ENCODE peak calls at places on chromosomes 11 and 22, in four cellular contexts. O is Peyer's patch; V is endodermal cell; D is CD8-positive, alpha-beta T cell. U is an unnamed sample.

GRCh38 chr11:67271548-67272284 is 5.4 kb downstream of the GRK2 start:
- DNase-seq in O (peak), V (no peak), D (no peak), U (peak)

GRCh38 chr11:119397740-119398139 is 16.2 kb upstream of the USP2 start:
- DNase-seq in V (no peak), O (no peak), D (no peak), U (no peak)

GRCh38 chr11:47185305-47186075 is 744 bp downstream of the PACSIN3 start:
- DNase-seq in O (no peak), V (peak), D (no peak), U (peak)

GRCh38 chr11:123454060-123454651 is 24.1 kb downstream of the GRAMD1B start:
- DNase-seq in O (peak), D (no peak), V (no peak), U (no peak)

GRCh38 chr11:18720811-18721575 is 5.0 kb downstream of the IGSF22 start:
- DNase-seq in D (peak), O (peak), V (peak), U (peak)

GRCh38 chr11:75338516-75339218 is 12.8 kb downstream of the ARRB1 start:
- DNase-seq in O (no peak), V (no peak), D (no peak), U (no peak)

GRCh38 chr11:26983645-26984044 is 10.3 kb upstream of the FIBIN start:
- DNase-seq in O (no peak), D (no peak), V (peak), U (no peak)

GRCh38 chr22:33600113-33600512 is 320.2 kb downstream of the LARGE1 start:
- DNase-seq in V (no peak), D (no peak), O (no peak), U (no peak)

GRCh38 chr11:30508594-30508993 is 77.6 kb downstream of the MPPED2 start:
- DNase-seq in V (no peak), D (no peak), O (no peak), U (no peak)

GRCh38 chr11:73416711-73417265 is 40.6 kb downstream of the RELT start:
- DNase-seq in O (no peak), V (no peak), D (no peak), U (no peak)

GRCh38 chr22:29031236-29031982 is 30.2 kb downstream of the C22orf31 start:
- DNase-seq in V (peak), O (peak), D (no peak), U (peak)

GRCh38 chr22:36467042-36467810 is 14.2 kb downstream of the TXN2 start:
- DNase-seq in D (no peak), O (no peak), V (no peak), U (no peak)

GRCh38 chr11:132352497-132352896 is 982.1 kb downstream of the NTM start:
- DNase-seq in D (no peak), V (no peak), O (no peak), U (no peak)

GRCh38 chr11:69295995-69296889 is 2.3 kb downstream of the MYEOV start:
- DNase-seq in O (peak), D (no peak), V (no peak), U (peak)

GRCh38 chr11:46305295-46305694 is 27.8 kb downstream of the CREB3L1 start:
- DNase-seq in V (no peak), D (no peak), O (no peak), U (no peak)

GRCh38 chr22:32555546-32555945 is 80.9 kb downstream of the FBXO7 start:
- DNase-seq in O (peak), V (no peak), D (no peak), U (no peak)

GRCh38 chr11:69637956-69638871 is 2.7 kb upstream of the CCND1 start:
- DNase-seq in O (no peak), D (no peak), V (peak), U (peak)

GRCh38 chr11:116736763-116737162 is 36.0 kb downstream of the BUD13 start:
- DNase-seq in V (peak), O (no peak), D (no peak), U (no peak)

GRCh38 chr11:73939096-73939495 is 11.7 kb upstream of the DNAJB13 start:
- DNase-seq in V (no peak), O (no peak), D (no peak), U (no peak)

GRCh38 chr11:94128171-94128745 is 383 bp upstream of the PANX1 start:
- DNase-seq in V (no peak), O (no peak), D (peak), U (peak)

GRCh38 chr11:6402561-6402981 is 12.3 kb downstream of the SMPD1 start:
- DNase-seq in O (peak), V (no peak), D (peak), U (no peak)

GRCh38 chr22:44180706-44181032 is at the start of gene PARVG:
- DNase-seq in D (peak), O (peak), V (peak), U (no peak)

GRCh38 chr11:46253258-46254134 is 24.0 kb upstream of the CREB3L1 start:
- DNase-seq in V (no peak), O (peak), D (no peak), U (no peak)

GRCh38 chr11:95266751-95267374 is 35.9 kb upstream of the SESN3 start:
- DNase-seq in V (no peak), D (no peak), O (no peak), U (no peak)
- H3K27ac ChIP-seq in V (no peak), D (no peak), O (no peak), U (peak)

DNA sequence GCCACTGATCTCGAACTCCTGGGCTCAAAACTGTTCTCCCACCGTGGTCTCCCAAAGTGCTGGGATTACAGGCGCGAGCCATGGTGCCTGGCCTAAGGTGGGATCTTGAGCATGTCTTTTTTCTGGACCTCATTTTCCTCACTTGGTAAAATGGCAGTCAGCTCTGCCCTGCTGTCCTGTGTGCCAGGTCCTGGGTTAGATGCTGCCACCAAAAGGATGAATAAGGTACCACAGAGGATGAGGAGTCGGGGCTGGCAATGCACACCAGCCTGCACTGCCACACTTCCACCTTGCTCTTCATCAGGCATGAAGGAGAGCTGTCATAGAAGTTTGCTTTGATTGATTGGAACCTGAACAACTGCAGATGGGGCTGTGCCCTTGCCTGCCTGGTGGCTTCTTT is 32.3 kb downstream of the ACO2 start:
- DNase-seq in O (no peak), D (no peak), V (no peak), U (no peak)
- TF ChIP-seq CTCF in O (no peak), D (no peak), V (peak), U (no peak)

GRCh38 chr11:65586676-65587075 is 8.9 kb downstream of the KCNK7 start:
- DNase-seq in V (peak), D (no peak), O (no peak), U (no peak)

GRCh38 chr11:65584102-65584501 is 8.2 kb downstream of the EHBP1L1 start:
- DNase-seq in O (no peak), D (no peak), V (no peak), U (no peak)

GRCh38 chr11:65584723-65585171 is 8.9 kb downstream of the EHBP1L1 start:
- DNase-seq in D (no peak), O (no peak), V (peak), U (no peak)

GRCh38 chr11:65585396-65586246 is 9.8 kb downstream of the EHBP1L1 start:
- DNase-seq in O (no peak), D (no peak), V (no peak), U (no peak)

DNA sequence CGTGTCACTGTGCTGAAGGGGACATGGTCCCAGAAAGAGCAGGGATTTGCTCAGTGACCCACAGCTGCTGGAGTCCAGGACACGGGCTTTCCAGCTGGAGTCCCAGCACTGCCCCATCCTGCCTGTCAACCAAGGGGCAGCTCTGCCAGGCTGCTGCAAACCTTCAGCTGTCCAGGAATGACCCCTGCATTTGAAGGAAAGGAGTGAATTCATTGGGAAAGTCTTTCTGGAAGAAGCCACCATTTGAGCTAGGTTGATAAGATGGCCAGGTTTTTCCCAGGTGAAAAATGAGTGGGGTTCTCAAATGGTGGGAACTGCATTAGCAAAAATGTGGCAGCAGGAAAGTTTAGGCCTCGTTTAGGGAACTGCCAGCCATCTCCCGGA is 9.4 kb downstream of the KCNK7 start:
- DNase-seq in O (no peak), V (no peak), D (no peak), U (no peak)
- H3K27ac ChIP-seq in O (peak), V (no peak), D (no peak), U (no peak)

GRCh38 chr22:19961868-19962245 is 20.2 kb upstream of the TXNRD2 start:
- DNase-seq in D (no peak), V (no peak), O (no peak), U (no peak)
- TF ChIP-seq CTCF in D (no peak), V (no peak), O (no peak), U (no peak)

GRCh38 chr11:86672007-86672621 is at the start of gene ME3:
- DNase-seq in O (peak), V (peak), D (peak), U (peak)

GRCh38 chr11:86671386-86672006 is 920 bp downstream of the ME3 start:
- DNase-seq in V (peak), D (no peak), O (peak), U (peak)

GRCh38 chr11:86670179-86670578 is 2.2 kb downstream of the ME3 start:
- DNase-seq in D (no peak), V (no peak), O (no peak), U (no peak)

GRCh38 chr11:86668929-86669328 is 3.5 kb downstream of the ME3 start:
- DNase-seq in V (no peak), D (no peak), O (no peak), U (no peak)

DNA sequence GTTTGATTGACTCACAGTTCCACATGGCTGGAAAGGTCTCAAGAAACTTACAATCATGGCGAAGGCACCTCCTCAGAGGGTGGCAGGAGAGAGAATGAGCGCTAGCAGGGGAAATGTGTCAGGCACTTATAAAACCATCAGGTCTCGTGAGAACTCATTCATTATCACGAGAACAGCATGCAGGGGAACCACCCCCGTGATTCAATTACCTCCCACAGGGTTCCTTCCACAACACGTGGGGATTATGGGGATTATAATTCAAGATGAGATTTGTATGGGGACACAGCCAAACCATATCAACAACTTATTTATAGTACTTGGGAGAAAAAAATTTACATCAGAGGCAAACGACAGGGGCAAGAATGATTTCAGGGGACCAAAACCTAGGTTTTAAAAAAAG is 3.0 kb downstream of the ME3 start:
- DNase-seq in O (no peak), V (no peak), D (no peak), U (no peak)
- H3K27ac ChIP-seq in O (no peak), V (no peak), D (no peak), U (no peak)

DNA sequence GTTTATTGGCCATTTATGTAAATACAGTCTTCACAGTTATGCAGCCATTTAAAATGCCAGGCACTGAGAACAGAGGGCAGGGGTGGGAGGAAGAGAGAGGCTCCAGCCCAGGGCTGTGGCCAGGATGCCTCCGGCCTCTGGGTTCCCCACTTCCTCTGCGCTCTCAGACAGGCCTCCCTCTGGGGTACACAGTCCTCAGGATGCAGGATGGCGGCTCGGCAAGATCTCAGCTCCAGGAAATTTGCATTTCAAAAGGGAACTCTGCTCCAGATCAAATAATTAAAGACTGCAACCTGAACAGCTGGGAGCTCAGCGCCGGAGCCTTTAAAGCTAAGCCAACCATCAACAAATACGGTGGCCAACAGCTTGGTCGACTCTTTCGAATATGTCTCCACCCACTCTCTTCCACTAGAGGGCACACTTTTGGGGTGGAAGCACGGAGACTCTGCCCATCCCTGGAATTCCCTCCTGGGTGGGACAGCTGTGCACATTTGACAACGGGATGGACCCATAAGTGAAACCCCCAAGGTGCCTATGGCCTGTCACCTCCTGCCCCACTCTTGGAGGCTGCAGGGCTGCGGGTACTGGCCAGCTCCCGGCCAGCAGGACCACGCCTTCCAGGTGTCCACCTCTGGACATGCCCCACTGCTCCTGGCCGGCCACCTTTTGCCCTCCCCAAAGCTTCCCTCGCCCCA is 1044.7 kb downstream of the BRD1 start:
- DNase-seq in O (no peak), V (peak), D (no peak), U (no peak)
- TF ChIP-seq CTCF in O (no peak), V (peak), D (no peak), U (peak)

GRCh38 chr11:121416909-121417567 is 35.1 kb upstream of the SORL1 start:
- DNase-seq in D (peak), V (no peak), O (peak), U (peak)
- H3K27ac ChIP-seq in D (peak), V (no peak), O (peak), U (peak)

DNA sequence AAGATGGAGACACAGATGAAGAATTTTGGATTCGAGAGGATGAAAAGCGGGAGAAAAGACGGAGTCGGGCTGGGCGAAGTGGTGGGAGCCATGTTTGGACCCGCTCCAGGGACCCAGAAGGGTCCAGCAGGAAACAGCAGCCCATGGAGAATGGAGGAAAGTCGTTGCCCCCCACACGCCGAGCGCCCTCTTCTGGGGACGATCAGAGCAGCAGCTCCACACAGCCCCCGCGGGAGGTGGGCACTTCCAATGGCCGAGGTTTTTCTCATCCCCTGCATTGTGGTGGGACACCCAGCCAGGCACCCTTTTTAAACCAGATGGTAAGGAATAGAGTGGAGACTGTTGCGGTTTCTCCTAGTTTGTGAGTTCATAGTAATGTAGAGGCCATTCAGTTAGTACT is 22.8 kb upstream of the SLC25A18 start:
- DNase-seq in O (no peak), V (peak), D (no peak), U (no peak)
- TF ChIP-seq CTCF in O (no peak), V (peak), D (no peak), U (no peak)

GRCh38 chr11:100687032-100687629 is at the start of gene ARHGAP42:
- DNase-seq in O (peak), D (peak), V (peak), U (peak)
- H3K27ac ChIP-seq in O (peak), D (no peak), V (peak), U (peak)